ENCODE peak calls at places on chromosomes 4 and X, in nine cellular contexts. D is effector memory CD4-positive, alpha-beta T cell; K is left ventricle myocardium superior; T is activated CD8-positive, alpha-beta memory T cell treated with anti-CD3 and anti-CD28 coated beads, Interleukin-2, amount 50 U/mL, for 4 hours; X is chondrocyte; V is amniotic stem cell; M is NCI-H1694; W is breast epithelium; H is CD14-positive monocyte. S is an unnamed sample.

GRCh38 chr4:37722000-37722638 is 35.9 kb upstream of the RELL1 start:
- DNase-seq in D (no peak), K (no peak), T (no peak), X (no peak), V (no peak), M (no peak), W (no peak), H (no peak), S (no peak)

GRCh38 chr4:101158136-101158485 is 189.2 kb downstream of the PPP3CA start:
- DNase-seq in D (no peak), K (no peak), T (no peak), X (no peak), V (no peak), M (no peak), W (no peak), H (no peak), S (no peak)

GRCh38 chrX:110212299-110212698 is 105.6 kb downstream of the AMMECR1 start:
- DNase-seq in D (no peak), K (no peak), T (no peak), X (no peak), V (no peak), M (no peak), W (no peak), H (no peak), S (no peak)

GRCh38 chrX:10949541-10949940 is 161.6 kb upstream of the HCCS start:
- DNase-seq in D (no peak), K (no peak), T (no peak), X (no peak), V (no peak), M (no peak), W (no peak), H (no peak), S (no peak)

GRCh38 chr4:2765832-2766526 is 9.8 kb upstream of the TNIP2 start:
- DNase-seq in D (no peak), K (no peak), T (no peak), X (peak), V (no peak), M (no peak), W (no peak), H (no peak), S (no peak)

GRCh38 chr4:75718529-75718928 is 5.8 kb upstream of the USO1 start:
- DNase-seq in D (no peak), K (no peak), T (no peak), X (no peak), V (no peak), M (no peak), W (no peak), H (no peak), S (no peak)

GRCh38 chr4:11421116-11421515 is 7.6 kb downstream of the HS3ST1 start:
- DNase-seq in D (no peak), K (no peak), T (no peak), X (no peak), V (no peak), M (no peak), W (no peak), H (no peak), S (no peak)

GRCh38 chrX:2652106-2652505 is 39.0 kb upstream of the CD99 start:
- DNase-seq in D (no peak), K (no peak), T (no peak), X (no peak), V (no peak), M (no peak), W (no peak), H (no peak), S (no peak)

GRCh38 chr4:146981651-146982050 is 36.0 kb upstream of the TTC29 start:
- DNase-seq in D (no peak), K (no peak), T (no peak), X (no peak), V (no peak), M (no peak), W (no peak), H (no peak), S (no peak)

GRCh38 chr4:112127736-112128322 is 17.4 kb upstream of the FAM241A start:
- DNase-seq in D (no peak), K (no peak), T (no peak), X (no peak), V (no peak), M (no peak), W (no peak), H (no peak), S (no peak)

GRCh38 chr4:147044241-147044640 is 98.6 kb upstream of the TTC29 start:
- DNase-seq in D (no peak), K (no peak), T (no peak), X (no peak), V (no peak), M (no peak), W (no peak), H (no peak), S (no peak)

GRCh38 chrX:129965166-129965565 is 17.3 kb upstream of the BCORL1 start:
- DNase-seq in D (no peak), K (no peak), T (no peak), X (peak), V (no peak), M (no peak), W (no peak), H (no peak), S (no peak)

GRCh38 chr4:43325220-43325967 is 432.9 kb downstream of the GRXCR1 start:
- DNase-seq in D (no peak), K (no peak), T (no peak), X (no peak), V (no peak), M (no peak), W (no peak), H (no peak), S (no peak)

GRCh38 chr4:31918891-31919290 is 1198.7 kb downstream of the PCDH7 start:
- DNase-seq in D (no peak), K (no peak), T (no peak), X (no peak), V (no peak), M (no peak), W (no peak), H (no peak), S (peak)

GRCh38 chr4:3436798-3437581 is 4.8 kb upstream of the HGFAC start:
- DNase-seq in D (no peak), K (peak), T (no peak), X (no peak), V (peak), M (peak), W (peak), H (no peak), S (peak)

GRCh38 chr4:84035568-84035967 is 463.5 kb downstream of the NKX6-1 start:
- DNase-seq in D (no peak), K (no peak), T (no peak), X (no peak), V (no peak), M (no peak), W (no peak), H (no peak), S (no peak)

GRCh38 chrX:32749075-32749474 is 462.3 kb downstream of the DMD start:
- DNase-seq in D (no peak), K (no peak), T (no peak), X (no peak), V (no peak), M (no peak), W (no peak), H (no peak), S (no peak)

GRCh38 chr4:168221298-168221697 is 97.3 kb downstream of the DDX60 start:
- DNase-seq in D (no peak), K (no peak), T (no peak), X (no peak), V (peak), M (no peak), W (no peak), H (no peak), S (peak)

GRCh38 chr4:183906736-183907651 is 1.9 kb downstream of the STOX2 start:
- DNase-seq in D (no peak), K (peak), T (no peak), X (no peak), V (no peak), M (peak), W (no peak), H (no peak), S (no peak)

GRCh38 chr4:138555584-138555983 is 313.4 kb upstream of the SLC7A11 start:
- DNase-seq in D (no peak), K (no peak), T (no peak), X (no peak), V (no peak), M (no peak), W (no peak), H (no peak), S (no peak)

GRCh38 chr4:145523117-145523516 is 41.5 kb downstream of the SMAD1 start:
- DNase-seq in D (no peak), K (no peak), T (no peak), X (no peak), V (no peak), M (no peak), W (no peak), H (no peak), S (no peak)

GRCh38 chr4:86117781-86118302 is 242.0 kb downstream of the MAPK10 start:
- DNase-seq in D (no peak), K (no peak), T (no peak), X (no peak), V (peak), M (no peak), W (no peak), H (no peak), S (peak)

GRCh38 chr4:185567828-185568442 is 32.6 kb upstream of the PDLIM3 start:
- DNase-seq in D (no peak), K (peak), T (no peak), X (no peak), V (no peak), M (no peak), W (peak), H (no peak), S (no peak)

GRCh38 chr4:174349156-174349555 is 65.4 kb downstream of the CEP44 start:
- DNase-seq in D (no peak), K (no peak), T (no peak), X (no peak), V (no peak), M (no peak), W (no peak), H (no peak), S (no peak)

GRCh38 chr4:136637071-136637777 is 895.1 kb downstream of the PCDH18 start:
- DNase-seq in D (no peak), K (no peak), T (no peak), X (no peak), V (no peak), M (peak), W (no peak), H (no peak), S (no peak)

GRCh38 chr4:27930291-27930690 is 1069.7 kb downstream of the STIM2 start:
- DNase-seq in D (no peak), K (no peak), T (no peak), X (no peak), V (no peak), M (no peak), W (no peak), H (no peak), S (no peak)

GRCh38 chr4:77861500-77861899 is 1.1 kb upstream of the MRPL1 start:
- DNase-seq in D (no peak), K (no peak), T (no peak), X (no peak), V (no peak), M (no peak), W (no peak), H (no peak), S (no peak)

GRCh38 chr4:8131210-8131609 is 27.4 kb downstream of the ABLIM2 start:
- DNase-seq in D (no peak), K (no peak), T (no peak), X (no peak), V (no peak), M (no peak), W (no peak), H (no peak), S (no peak)

GRCh38 chr4:171954650-171955049 is 141.4 kb downstream of the GALNTL6 start:
- DNase-seq in D (no peak), K (no peak), T (no peak), X (no peak), V (no peak), M (no peak), W (no peak), H (no peak), S (peak)

GRCh38 chr4:13347517-13348125 is 136.5 kb downstream of the RAB28 start:
- DNase-seq in D (no peak), K (no peak), T (no peak), X (no peak), V (no peak), M (no peak), W (no peak), H (no peak), S (no peak)

GRCh38 chr4:105520819-105521790 is 31.3 kb upstream of the ARHGEF38 start:
- DNase-seq in D (no peak), K (no peak), T (no peak), X (no peak), V (peak), M (peak), W (no peak), H (no peak), S (peak)

GRCh38 chr4:90958256-90958895 is 831.2 kb downstream of the CCSER1 start:
- DNase-seq in D (no peak), K (no peak), T (no peak), X (no peak), V (no peak), M (no peak), W (no peak), H (no peak), S (peak)

GRCh38 chrX:32985544-32985943 is 225.8 kb downstream of the DMD start:
- DNase-seq in D (no peak), K (no peak), T (no peak), X (no peak), V (no peak), M (no peak), W (no peak), H (no peak), S (no peak)

GRCh38 chr4:10122236-10122932 is 5.8 kb upstream of the WDR1 start:
- DNase-seq in D (no peak), K (no peak), T (no peak), X (no peak), V (no peak), M (no peak), W (no peak), H (no peak), S (no peak)

GRCh38 chr4:121711263-121712000 is 14.7 kb upstream of the ANXA5 start:
- DNase-seq in D (no peak), K (peak), T (peak), X (peak), V (peak), M (no peak), W (peak), H (peak), S (peak)

GRCh38 chrX:68286076-68286475 is 147.2 kb downstream of the OPHN1 start:
- DNase-seq in D (no peak), K (no peak), T (no peak), X (no peak), V (no peak), M (no peak), W (no peak), H (no peak), S (no peak)

GRCh38 chr4:819401-820229 is 6.3 kb downstream of the CPLX1 start:
- DNase-seq in D (no peak), K (no peak), T (no peak), X (no peak), V (no peak), M (no peak), W (no peak), H (no peak), S (no peak)